ENCODE peak calls at places on chromosomes 11 and 22, in seven cellular contexts. C is adrenal gland, A is left ventricle myocardium inferior, I is heart left ventricle, L is GM23338, T is lower lobe of right lung, Y is foreskin keratinocyte. M is an unnamed sample.

GRCh38 chr11:66967670-66968425 is 7.3 kb upstream of the C11orf86 start:
- DNase-seq in C (peak; percentile 60), T (no peak), I (no peak), A (no peak), L (no peak), Y (peak; percentile 94), M (peak; percentile 21)

GRCh38 chr11:74932169-74932568 is 16.7 kb downstream of the XRRA1 start:
- DNase-seq in I (no peak), C (no peak), A (no peak), T (no peak), Y (peak; percentile 48), L (no peak), M (no peak)

GRCh38 chr11:22792497-22792896 is 37.1 kb downstream of the SVIP start:
- DNase-seq in T (no peak), I (no peak), A (no peak), L (no peak), Y (peak; percentile 63), C (no peak), M (no peak)

GRCh38 chr22:46761539-46762237 is 762 bp upstream of the TBC1D22A start:
- DNase-seq in C (no peak), I (no peak), T (peak; percentile 6), A (no peak), L (peak; percentile 45), Y (no peak), M (no peak)

GRCh38 chr11:101880208-101880607 is 34.6 kb upstream of the CEP126 start:
- DNase-seq in C (no peak), A (no peak), I (no peak), T (no peak), Y (peak; percentile 37), L (peak; percentile 78), M (no peak)

GRCh38 chr22:42813501-42813900 is 43.6 kb downstream of the ARFGAP3 start:
- DNase-seq in C (peak; percentile 15), L (no peak), A (no peak), I (no peak), T (no peak), Y (no peak), M (no peak)

GRCh38 chr11:125871391-125872137 is 15.9 kb upstream of the HYLS1 start:
- DNase-seq in I (no peak), T (no peak), C (peak; percentile 45), A (no peak), L (peak; percentile 86), Y (no peak), M (no peak)

GRCh38 chr11:64583296-64584262 is 7.4 kb upstream of the SLC22A12 start:
- DNase-seq in I (peak; percentile 50), T (peak; percentile 34), L (no peak), C (no peak), Y (no peak), A (no peak), M (peak; percentile 15)

GRCh38 chr11:19719960-19720359 is 7.3 kb downstream of the NAV2 start:
- DNase-seq in A (no peak), C (no peak), Y (no peak), L (no peak), T (no peak), I (no peak), M (no peak)

GRCh38 chr11:71458146-71459070 is 5.4 kb downstream of the NADSYN1 start:
- DNase-seq in Y (peak; percentile 93), C (no peak), A (no peak), I (no peak), T (no peak), L (no peak), M (no peak)

GRCh38 chr11:44837650-44838049 is 110.9 kb downstream of the TSPAN18 start:
- DNase-seq in Y (no peak), T (no peak), I (no peak), L (no peak), C (no peak), A (no peak), M (no peak)

DNA sequence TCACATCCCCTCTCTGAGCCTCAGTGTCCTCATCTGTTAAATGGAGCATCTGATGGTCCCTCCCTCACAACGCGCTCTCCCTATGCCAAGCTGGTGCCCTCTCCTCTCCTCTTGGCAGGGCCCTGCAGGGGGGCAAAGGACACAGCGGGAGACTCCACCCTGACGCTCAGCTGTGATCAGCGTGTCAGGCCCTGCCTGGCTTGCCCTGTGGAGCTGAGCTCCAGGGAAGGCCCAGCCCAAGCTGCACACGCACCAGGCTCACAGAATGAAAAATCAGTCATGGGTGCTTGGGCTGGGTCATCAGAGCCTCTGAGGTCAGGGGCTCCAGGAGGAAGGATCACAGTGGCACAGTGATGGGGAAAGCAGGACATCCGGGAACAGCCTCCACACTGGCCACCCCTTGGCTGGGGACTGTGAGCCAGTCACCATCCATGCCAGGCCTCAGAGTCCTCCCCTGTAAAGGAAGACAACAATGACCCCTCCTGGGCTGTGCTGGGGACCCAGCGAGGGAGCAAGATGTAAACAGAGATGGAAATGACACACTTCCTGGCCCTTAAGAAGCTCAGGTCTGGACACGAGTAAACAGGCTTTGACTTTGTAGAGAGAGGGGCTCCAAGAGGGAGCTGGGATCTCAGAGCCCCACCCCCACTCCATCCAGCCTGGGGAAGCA is 36.6 kb downstream of the RPL3 start:
- DNase-seq in L (no peak), C (no peak), Y (no peak), A (no peak), T (no peak), I (peak; percentile 54), M (no peak)
- H3K27ac ChIP-seq in L (no peak overlapping the region), C (peak overlapping the region; percentile 30), Y (no peak overlapping the region), A (peak overlapping the region; percentile 86), T (peak overlapping the region; percentile 83), I (peak overlapping the region; percentile 77), M (no peak overlapping the region)

DNA sequence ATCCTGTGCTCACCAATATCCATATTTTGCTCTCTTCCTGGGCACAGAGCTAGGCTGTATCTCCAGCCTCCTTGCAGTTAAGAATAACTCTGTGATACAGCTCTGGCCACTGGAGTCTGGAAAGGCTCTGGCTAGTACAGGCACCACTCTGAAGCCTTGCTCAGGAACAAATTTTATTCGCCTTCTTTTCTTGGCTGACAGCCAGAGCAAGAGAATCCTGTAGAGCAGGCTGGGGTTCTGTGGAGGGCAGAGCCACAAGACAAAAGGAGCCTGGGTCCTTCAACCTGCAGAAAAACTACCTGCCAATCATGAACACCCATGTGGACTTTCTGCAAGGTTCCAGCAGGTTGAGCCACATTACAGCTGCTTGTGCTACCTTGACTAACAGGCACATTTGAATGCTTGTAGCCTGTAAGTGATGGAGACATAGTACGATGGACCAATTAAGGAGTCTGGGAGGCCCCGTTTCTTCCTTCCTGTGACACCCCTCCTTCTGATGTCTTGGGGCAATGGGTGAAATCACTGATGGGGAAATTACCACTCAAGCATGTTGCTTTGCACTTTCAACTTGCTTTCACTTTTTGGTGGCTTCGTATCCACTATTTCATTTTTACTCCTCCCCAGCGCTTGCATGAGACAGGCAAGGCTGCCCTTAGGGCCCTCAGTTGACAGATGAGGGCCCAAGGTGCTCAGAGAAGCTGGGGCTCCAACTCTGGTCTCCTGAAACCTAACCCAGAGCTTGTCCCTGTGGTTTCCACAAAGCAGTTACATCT is 267.2 kb upstream of the SYN3 start:
- DNase-seq in Y (peak; percentile 18), L (no peak), I (no peak), T (no peak), C (no peak), A (no peak), M (no peak)
- H3K27ac ChIP-seq in Y (no peak overlapping the region), L (no peak overlapping the region), I (peak overlapping the region; percentile 20), T (no peak overlapping the region), C (no peak overlapping the region), A (peak overlapping the region; percentile 36), M (no peak overlapping the region)

GRCh38 chr11:118435893-118436624 is at the start of gene KMT2A:
- DNase-seq in C (peak; percentile 98), I (peak; percentile 98), Y (peak; percentile 96), T (peak; percentile 96), L (peak; percentile 98), A (peak; percentile 99), M (peak; percentile 98)

GRCh38 chr11:118436639-118437045 is 350 bp downstream of the KMT2A start:
- DNase-seq in L (peak; percentile 18), C (peak; percentile 48), I (peak; percentile 34), A (no peak), Y (peak; percentile 6), T (peak; percentile 55), M (no peak)

GRCh38 chr11:118435233-118435892 is 929 bp upstream of the KMT2A start:
- DNase-seq in L (peak; percentile 93), C (peak; percentile 54), I (peak; percentile 56), T (peak; percentile 72), A (peak; percentile 46), Y (no peak), M (peak; percentile 26)

GRCh38 chr11:118434553-118435232 is 1.6 kb upstream of the KMT2A start:
- DNase-seq in L (peak; percentile 73), T (peak; percentile 52), I (peak; percentile 40), C (peak; percentile 45), A (peak; percentile 19), Y (peak; percentile 28), M (peak; percentile 50)

DNA sequence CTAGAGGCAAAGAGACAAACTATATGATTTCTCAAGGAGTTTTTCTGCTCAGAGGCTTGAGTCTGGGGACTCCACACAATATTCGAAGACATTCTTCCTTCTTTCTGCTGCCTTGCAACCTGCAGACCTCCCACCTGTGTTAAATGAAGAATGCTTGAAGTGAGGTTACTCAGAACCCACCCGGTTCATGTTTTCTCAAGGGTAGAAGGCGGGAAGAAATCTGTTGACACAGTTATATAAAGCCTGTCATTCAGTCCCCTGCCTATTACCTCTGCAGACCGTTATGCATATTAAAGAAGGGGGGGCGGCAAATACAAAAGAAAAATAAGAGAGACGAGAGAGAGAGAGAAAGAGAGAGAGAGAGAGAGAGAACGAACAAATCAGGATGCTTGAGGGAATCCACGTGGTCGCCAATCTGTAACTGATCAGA is 2.2 kb upstream of the KMT2A start:
- DNase-seq in Y (no peak), C (no peak), A (no peak), L (peak; percentile 17), I (no peak), T (no peak), M (no peak)
- H3K27ac ChIP-seq in Y (no peak overlapping the region), C (no peak overlapping the region), A (no peak overlapping the region), L (no peak overlapping the region), I (no peak overlapping the region), T (no peak overlapping the region), M (no peak overlapping the region)

GRCh38 chr22:37426532-37427127 is 649 bp downstream of the ELFN2 start:
- DNase-seq in T (no peak), Y (no peak), A (no peak), L (no peak), I (no peak), C (no peak), M (no peak)

GRCh38 chr22:37428649-37429586 is 1.6 kb upstream of the ELFN2 start:
- DNase-seq in T (no peak), C (peak; percentile 38), Y (peak; percentile 25), L (peak; percentile 92), A (peak; percentile 49), I (no peak), M (no peak)

GRCh38 chr22:37427711-37428635 is 694 bp upstream of the ELFN2 start:
- DNase-seq in T (no peak), I (no peak), Y (no peak), L (peak; percentile 50), C (no peak), A (no peak), M (no peak)

GRCh38 chr22:37425800-37426531 is 1.3 kb downstream of the ELFN2 start:
- DNase-seq in L (peak; percentile 70), T (no peak), A (no peak), I (no peak), C (no peak), Y (peak; percentile 67), M (no peak)

DNA sequence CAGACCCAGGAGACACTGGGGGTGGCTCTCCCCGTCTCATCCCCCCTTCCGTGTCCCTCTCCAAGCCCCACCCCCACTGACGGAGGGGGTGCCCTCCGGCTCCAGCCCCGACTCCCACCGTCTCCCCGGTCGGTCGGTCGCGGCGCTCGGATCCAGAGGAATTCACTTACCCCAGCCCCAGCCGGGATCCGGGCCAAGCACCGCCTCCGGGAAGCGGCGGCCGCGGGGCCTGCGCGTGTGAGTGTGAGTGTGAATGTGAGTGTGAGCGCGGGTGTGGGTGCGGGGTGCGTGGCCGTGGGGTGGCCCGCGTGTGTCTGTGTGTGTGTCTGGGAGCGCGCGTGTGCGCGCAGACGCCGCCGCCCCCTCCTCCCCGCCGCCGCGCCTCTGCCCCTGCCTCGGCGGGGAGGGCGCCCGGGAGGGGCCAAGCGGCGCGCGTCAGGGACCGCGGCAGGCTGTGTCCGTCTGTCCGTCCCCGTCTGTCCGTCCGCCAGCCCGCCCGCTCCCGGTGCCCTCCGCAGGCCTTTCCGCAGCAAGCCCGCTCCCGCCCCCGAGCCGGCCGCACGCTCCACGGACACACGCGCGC is at the start of gene ELFN2:
- DNase-seq in T (no peak), L (peak; percentile 66), Y (no peak), A (no peak), C (no peak), I (no peak), M (no peak)
- H3K27ac ChIP-seq in T (no peak within 1 kb of the TSS), L (no peak within 1 kb of the TSS), Y (peak within 1 kb of the TSS; percentile 44), A (no peak within 1 kb of the TSS), C (no peak within 1 kb of the TSS), I (no peak within 1 kb of the TSS), M (no peak within 1 kb of the TSS)